ENCODE peak calls at places on chromosomes 12 and 14, in eight cellular contexts. N is heart right ventricle, C is A549, Q is lung, A is GM13976, V is AG04450, G is dorsolateral prefrontal cortex, X is cardiac muscle cell. B is an unnamed sample.

GRCh38 chr12:82436354-82436753 is 78.0 kb downstream of the METTL25 start:
- DNase-seq in N (no peak), C (no peak), Q (no peak), A (no peak), V (no peak), G (no peak), X (no peak), B (no peak)

GRCh38 chr12:116474331-116474730 is 84.8 kb upstream of the MAP1LC3B2 start:
- DNase-seq in N (no peak), C (no peak), Q (no peak), A (no peak), V (no peak), G (no peak), X (peak; percentile 30), B (no peak)

GRCh38 chr14:69666698-69667211 is 55.4 kb downstream of the SUSD6 start:
- DNase-seq in N (no peak), C (peak; percentile 40), Q (no peak), A (no peak), V (no peak), G (no peak), X (peak; percentile 44), B (no peak)

GRCh38 chr14:93033983-93034670 is 81.6 kb downstream of the ITPK1 start:
- DNase-seq in N (no peak), C (no peak), Q (no peak), A (peak; percentile 93), V (no peak), G (peak; percentile 58), X (no peak), B (no peak)

GRCh38 chr14:98953544-98954346 is 318.3 kb downstream of the BCL11B start:
- DNase-seq in N (no peak), C (peak; percentile 70), Q (peak; percentile 56), A (no peak), V (no peak), G (no peak), X (peak; percentile 85), B (no peak)

GRCh38 chr14:85471744-85472143 is 58.2 kb upstream of the FLRT2 start:
- DNase-seq in N (peak; percentile 36), C (peak; percentile 95), Q (peak; percentile 29), A (no peak), V (peak; percentile 70), G (no peak), X (peak; percentile 89), B (no peak)

GRCh38 chr14:31877333-31877798 is 199.7 kb upstream of the ARHGAP5 start:
- DNase-seq in N (peak; percentile 13), C (no peak), Q (no peak), A (no peak), V (no peak), G (no peak), X (peak; percentile 54), B (no peak)

GRCh38 chr12:123097521-123098084 is 53.3 kb downstream of the PITPNM2 start:
- DNase-seq in N (peak; percentile 80), C (no peak), Q (no peak), A (no peak), V (no peak), G (no peak), X (no peak), B (peak; percentile 75)

GRCh38 chr12:52871291-52871961 is 22.6 kb upstream of the KRT78 start:
- DNase-seq in N (no peak), C (peak; percentile 95), Q (no peak), A (no peak), V (no peak), G (no peak), X (peak; percentile 64), B (no peak)

GRCh38 chr12:132834181-132834711 is 5.6 kb upstream of the GOLGA3 start:
- DNase-seq in N (no peak), C (no peak), Q (no peak), A (no peak), V (no peak), G (no peak), X (no peak), B (no peak)

GRCh38 chr12:20305470-20305869 is 62.9 kb upstream of the PDE3A start:
- DNase-seq in N (no peak), C (no peak), Q (no peak), A (no peak), V (no peak), G (no peak), X (no peak), B (no peak)

GRCh38 chr12:8145754-8146415 is 10.9 kb upstream of the ZNF705A start:
- DNase-seq in N (peak; percentile 46), C (no peak), Q (peak; percentile 37), A (no peak), V (peak; percentile 37), G (peak; percentile 44), X (peak; percentile 96), B (peak; percentile 50)

GRCh38 chr12:82176761-82177490 is 181.3 kb downstream of the CCDC59 start:
- DNase-seq in N (no peak), C (no peak), Q (no peak), A (no peak), V (no peak), G (no peak), X (no peak), B (no peak)

GRCh38 chr14:36555998-36556743 is 26.2 kb downstream of the NKX2-8 start:
- DNase-seq in N (no peak), C (no peak), Q (no peak), A (no peak), V (no peak), G (no peak), X (no peak), B (no peak)

GRCh38 chr14:36553650-36554260 is 28.7 kb downstream of the NKX2-8 start:
- DNase-seq in N (no peak), C (peak; percentile 64), Q (no peak), A (peak; percentile 42), V (peak; percentile 6), G (no peak), X (peak; percentile 56), B (no peak)

DNA sequence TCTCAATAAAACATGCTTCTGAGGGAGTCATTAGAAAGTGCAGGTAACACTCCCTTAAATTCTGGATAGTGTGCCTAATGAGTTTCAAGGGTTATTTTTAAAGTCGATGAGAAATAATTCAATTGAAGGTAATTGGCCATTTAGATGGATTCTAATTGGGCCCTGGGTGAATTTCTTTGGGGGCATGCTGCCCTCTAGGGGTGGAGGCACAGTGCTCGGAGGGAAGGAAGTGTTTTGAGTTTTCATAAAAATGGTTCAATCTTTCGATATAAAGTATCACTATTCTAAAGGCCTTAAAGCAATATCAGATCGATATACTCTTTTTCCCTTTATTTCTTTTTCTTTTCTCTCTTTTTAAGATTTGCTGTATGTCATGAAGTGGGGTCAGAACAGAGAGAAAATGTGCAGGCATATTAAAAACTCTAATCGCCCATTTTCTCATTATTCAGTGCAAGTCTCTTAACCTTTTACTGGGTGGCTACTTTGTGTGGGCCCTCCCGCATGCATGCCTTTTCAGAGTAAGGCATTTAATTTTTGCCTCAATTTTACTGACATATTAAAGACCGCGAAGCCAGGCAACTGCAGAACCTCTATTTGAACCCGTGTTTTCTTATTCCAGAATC is 25.5 kb downstream of the NKX2-8 start:
- DNase-seq in N (no peak), C (peak; percentile 16), Q (no peak), A (peak; percentile 41), V (no peak), G (no peak), X (peak; percentile 26), B (no peak)
- TF ChIP-seq CTCF in N (peak; percentile 78), C (peak; percentile 76), Q (peak; percentile 13), A (peak; percentile 56), V (peak; percentile 88), G (peak; percentile 86), X (peak; percentile 85), B (peak; percentile 77)

DNA sequence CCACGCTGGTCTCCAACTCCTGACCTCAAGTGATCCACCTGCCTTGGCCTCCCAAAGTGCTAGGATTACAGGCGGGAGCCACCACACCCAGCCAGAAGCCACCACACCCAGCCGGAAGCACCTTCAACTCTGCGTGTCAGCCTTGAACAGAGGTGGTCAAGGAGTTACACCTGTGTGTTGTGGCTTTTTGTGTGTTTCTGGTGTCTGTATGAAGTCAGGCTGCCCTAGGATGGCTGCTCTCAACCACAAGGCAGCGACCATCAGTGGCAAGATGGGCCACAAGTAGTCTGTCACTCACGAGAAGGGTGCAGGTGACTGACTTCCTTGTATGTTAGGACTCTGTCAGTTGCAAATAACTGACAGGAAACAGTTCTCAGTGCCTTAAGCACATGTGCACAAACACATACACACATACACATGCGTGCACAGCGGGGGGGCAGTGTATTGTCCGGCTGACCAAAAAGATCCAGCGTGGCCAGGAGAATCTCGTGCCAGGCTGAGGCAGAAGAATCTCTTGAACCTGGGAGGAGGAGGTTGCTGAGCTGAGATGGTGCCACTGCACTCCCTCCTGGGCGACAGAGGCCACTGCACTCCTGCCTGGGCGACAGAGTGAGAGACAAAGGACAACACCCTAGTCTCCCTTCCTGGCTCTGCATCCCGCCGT is 13.5 kb downstream of the P2RX4 start:
- DNase-seq in N (no peak), C (peak; percentile 39), Q (no peak), A (peak; percentile 51), V (no peak), G (no peak), X (no peak), B (no peak)
- TF ChIP-seq CTCF in N (no peak), C (no peak), Q (no peak), A (peak; percentile 27), V (peak; percentile 25), G (peak; percentile 25), X (no peak), B (no peak)

DNA sequence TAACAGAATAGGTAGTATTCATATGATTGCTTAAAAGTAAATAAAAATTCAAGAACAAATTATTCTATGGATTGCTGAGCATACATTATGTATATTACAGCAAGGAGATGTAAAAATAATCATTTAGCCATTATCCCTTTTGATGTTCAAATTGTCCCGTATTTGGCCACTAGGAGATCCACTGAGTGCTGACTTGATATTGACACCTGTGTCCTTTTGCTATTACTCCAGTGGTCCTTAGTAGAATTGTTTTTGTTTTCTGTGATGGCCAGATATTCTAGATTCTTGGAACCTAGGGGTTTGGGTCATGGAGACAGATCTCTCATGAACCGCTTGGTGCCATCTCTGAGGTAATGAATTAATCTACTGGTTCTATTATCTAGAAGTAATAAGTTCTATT is 16.8 kb downstream of the ERO1A start:
- DNase-seq in N (no peak), C (peak; percentile 34), Q (no peak), A (no peak), V (no peak), G (no peak), X (no peak), B (no peak)
- TF ChIP-seq CTCF in N (no peak), C (peak; percentile 22), Q (no peak), A (no peak), V (peak; percentile 43), G (peak; percentile 24), X (no peak), B (peak; percentile 20)

GRCh38 chr14:95700221-95700976 is 13.5 kb downstream of the TCL1A start:
- DNase-seq in N (no peak), C (no peak), Q (no peak), A (no peak), V (no peak), G (no peak), X (no peak), B (no peak)

GRCh38 chr14:95697764-95698163 is 11.5 kb downstream of the TCL1B start:
- DNase-seq in N (no peak), C (no peak), Q (no peak), A (no peak), V (no peak), G (no peak), X (no peak), B (no peak)

GRCh38 chr14:95698287-95698686 is 12.1 kb downstream of the TCL1B start:
- DNase-seq in N (no peak), C (no peak), Q (no peak), A (no peak), V (no peak), G (no peak), X (no peak), B (no peak)

GRCh38 chr14:95701846-95702221 is 12.1 kb downstream of the TCL1A start:
- DNase-seq in N (no peak), C (no peak), Q (no peak), A (no peak), V (no peak), G (no peak), X (peak; percentile 50), B (no peak)

GRCh38 chr14:95699397-95699796 is 13.2 kb downstream of the TCL1B start:
- DNase-seq in N (no peak), C (no peak), Q (no peak), A (peak; percentile 64), V (no peak), G (no peak), X (no peak), B (no peak)
- TF ChIP-seq CTCF in N (no peak), C (no peak), Q (no peak), A (no peak), V (no peak), G (no peak), X (no peak), B (no peak)